ENCODE peak calls at places on chromosomes 7 and 10, in eight cellular contexts. One of them, this sample, is unnamed. For H3K36me3, the result is how much of the 10 kb centered on the place peaks cover.

GRCh38 chr10:103637855-103638561 is 144.5 kb downstream of the NEURL1 start:
- DNase-seq in breast epithelium: peak
- DNase-seq in lower lobe of right lung: no peak
- DNase-seq in GM23338: no peak
- DNase-seq in suprapubic skin: no peak
- DNase-seq in tibial nerve: peak
- DNase-seq in neural progenitor cell: peak
- DNase-seq in pancreas: peak
- DNase-seq in this sample: peak

GRCh38 chr7:30448461-30449189 is 30.0 kb downstream of the NOD1 start:
- DNase-seq in suprapubic skin: peak
- DNase-seq in lower lobe of right lung: no peak
- DNase-seq in neural progenitor cell: no peak
- DNase-seq in breast epithelium: no peak
- DNase-seq in pancreas: no peak
- DNase-seq in tibial nerve: no peak
- DNase-seq in GM23338: no peak
- DNase-seq in this sample: no peak

GRCh38 chr10:62763155-62763554 is 41.4 kb upstream of the ADO start:
- DNase-seq in breast epithelium: no peak
- DNase-seq in pancreas: no peak
- DNase-seq in lower lobe of right lung: no peak
- DNase-seq in GM23338: no peak
- DNase-seq in suprapubic skin: no peak
- DNase-seq in neural progenitor cell: no peak
- DNase-seq in tibial nerve: no peak
- DNase-seq in this sample: no peak

GRCh38 chr10:132929953-132930640 is 12.3 kb downstream of the CFAP46 start:
- DNase-seq in pancreas: no peak
- DNase-seq in suprapubic skin: no peak
- DNase-seq in breast epithelium: no peak
- DNase-seq in lower lobe of right lung: peak
- DNase-seq in tibial nerve: no peak
- DNase-seq in neural progenitor cell: no peak
- DNase-seq in GM23338: no peak
- DNase-seq in this sample: peak

GRCh38 chr10:74766501-74766900 is 59.9 kb upstream of the KAT6B start:
- DNase-seq in breast epithelium: no peak
- DNase-seq in suprapubic skin: no peak
- DNase-seq in neural progenitor cell: no peak
- DNase-seq in GM23338: no peak
- DNase-seq in lower lobe of right lung: no peak
- DNase-seq in tibial nerve: no peak
- DNase-seq in pancreas: no peak
- DNase-seq in this sample: no peak

GRCh38 chr7:151351967-151352366 is 10.4 kb downstream of the NUB1 start:
- DNase-seq in GM23338: no peak
- DNase-seq in lower lobe of right lung: no peak
- DNase-seq in neural progenitor cell: no peak
- DNase-seq in suprapubic skin: no peak
- DNase-seq in tibial nerve: no peak
- DNase-seq in breast epithelium: no peak
- DNase-seq in pancreas: no peak
- DNase-seq in this sample: no peak

GRCh38 chr10:68406111-68406814 is 814 bp downstream of the RUFY2 start:
- DNase-seq in pancreas: peak
- DNase-seq in GM23338: peak
- DNase-seq in neural progenitor cell: peak
- DNase-seq in lower lobe of right lung: peak
- DNase-seq in suprapubic skin: no peak
- DNase-seq in tibial nerve: peak
- DNase-seq in breast epithelium: no peak
- DNase-seq in this sample: peak

GRCh38 chr7:122487131-122487530 is 182.6 kb upstream of the FEZF1 start:
- DNase-seq in lower lobe of right lung: no peak
- DNase-seq in breast epithelium: no peak
- DNase-seq in pancreas: no peak
- DNase-seq in tibial nerve: no peak
- DNase-seq in suprapubic skin: no peak
- DNase-seq in neural progenitor cell: no peak
- DNase-seq in GM23338: no peak
- DNase-seq in this sample: no peak

GRCh38 chr7:108455833-108456677 is at the start of gene NRCAM:
- DNase-seq in lower lobe of right lung: peak
- DNase-seq in neural progenitor cell: peak
- DNase-seq in GM23338: peak
- DNase-seq in pancreas: peak
- DNase-seq in breast epithelium: no peak
- DNase-seq in tibial nerve: no peak
- DNase-seq in suprapubic skin: no peak
- DNase-seq in this sample: no peak

GRCh38 chr10:103514244-103514643 is 20.7 kb downstream of the NEURL1 start:
- DNase-seq in pancreas: no peak
- DNase-seq in breast epithelium: no peak
- DNase-seq in neural progenitor cell: no peak
- DNase-seq in lower lobe of right lung: no peak
- DNase-seq in GM23338: no peak
- DNase-seq in suprapubic skin: peak
- DNase-seq in tibial nerve: no peak
- DNase-seq in this sample: no peak

GRCh38 chr7:147298611-147299043 is 1182.0 kb downstream of the CNTNAP2 start:
- DNase-seq in tibial nerve: no peak
- DNase-seq in pancreas: no peak
- DNase-seq in breast epithelium: no peak
- DNase-seq in lower lobe of right lung: no peak
- DNase-seq in neural progenitor cell: no peak
- DNase-seq in GM23338: no peak
- DNase-seq in suprapubic skin: no peak
- DNase-seq in this sample: no peak

GRCh38 chr7:155090647-155091046 is 20.5 kb downstream of the HTR5A start:
- DNase-seq in breast epithelium: no peak
- DNase-seq in GM23338: no peak
- DNase-seq in suprapubic skin: no peak
- DNase-seq in tibial nerve: no peak
- DNase-seq in neural progenitor cell: no peak
- DNase-seq in pancreas: no peak
- DNase-seq in lower lobe of right lung: no peak
- DNase-seq in this sample: no peak

GRCh38 chr7:83947260-83947659 is 247.3 kb downstream of the SEMA3A start:
- DNase-seq in lower lobe of right lung: no peak
- DNase-seq in neural progenitor cell: peak
- DNase-seq in GM23338: peak
- DNase-seq in pancreas: no peak
- DNase-seq in tibial nerve: no peak
- DNase-seq in suprapubic skin: no peak
- DNase-seq in breast epithelium: no peak
- DNase-seq in this sample: no peak

GRCh38 chr10:44864637-44865288 is 46.4 kb upstream of the TMEM72 start:
- DNase-seq in breast epithelium: peak
- DNase-seq in GM23338: peak
- DNase-seq in neural progenitor cell: peak
- DNase-seq in lower lobe of right lung: peak
- DNase-seq in suprapubic skin: peak
- DNase-seq in tibial nerve: peak
- DNase-seq in pancreas: peak
- DNase-seq in this sample: peak

GRCh38 chr7:144854839-144855424 is 19.1 kb upstream of the TPK1 start:
- DNase-seq in pancreas: no peak
- DNase-seq in breast epithelium: no peak
- DNase-seq in suprapubic skin: no peak
- DNase-seq in neural progenitor cell: peak
- DNase-seq in lower lobe of right lung: no peak
- DNase-seq in tibial nerve: no peak
- DNase-seq in GM23338: peak
- DNase-seq in this sample: no peak

GRCh38 chr10:60979667-60980104 is 35.7 kb upstream of the RHOBTB1 start:
- DNase-seq in pancreas: no peak
- DNase-seq in tibial nerve: no peak
- DNase-seq in suprapubic skin: no peak
- DNase-seq in GM23338: no peak
- DNase-seq in lower lobe of right lung: no peak
- DNase-seq in breast epithelium: no peak
- DNase-seq in neural progenitor cell: no peak
- DNase-seq in this sample: no peak

GRCh38 chr7:141737118-141737835 is 881 bp upstream of the SSBP1 start:
- DNase-seq in suprapubic skin: no peak
- DNase-seq in pancreas: no peak
- DNase-seq in neural progenitor cell: no peak
- DNase-seq in lower lobe of right lung: peak
- DNase-seq in breast epithelium: peak
- DNase-seq in tibial nerve: no peak
- DNase-seq in GM23338: no peak
- DNase-seq in this sample: no peak

GRCh38 chr7:85392789-85393188 is 205.9 kb upstream of the SEMA3D start:
- DNase-seq in lower lobe of right lung: no peak
- DNase-seq in suprapubic skin: no peak
- DNase-seq in tibial nerve: no peak
- DNase-seq in GM23338: no peak
- DNase-seq in pancreas: no peak
- DNase-seq in breast epithelium: no peak
- DNase-seq in neural progenitor cell: no peak
- DNase-seq in this sample: no peak

GRCh38 chr7:149161241-149161848 is 14.1 kb downstream of the ZNF398 start:
- DNase-seq in breast epithelium: no peak
- DNase-seq in tibial nerve: no peak
- DNase-seq in suprapubic skin: no peak
- DNase-seq in lower lobe of right lung: no peak
- DNase-seq in pancreas: no peak
- DNase-seq in GM23338: no peak
- DNase-seq in neural progenitor cell: no peak
- DNase-seq in this sample: no peak

GRCh38 chr10:99522511-99523250 is 10.1 kb upstream of the NKX2-3 start:
- DNase-seq in tibial nerve: no peak
- DNase-seq in pancreas: no peak
- DNase-seq in lower lobe of right lung: no peak
- DNase-seq in GM23338: peak
- DNase-seq in neural progenitor cell: peak
- DNase-seq in suprapubic skin: no peak
- DNase-seq in breast epithelium: no peak
- DNase-seq in this sample: no peak
- H3K4me3 ChIP-seq in tibial nerve: no peak
- H3K4me3 ChIP-seq in pancreas: peak
- H3K4me3 ChIP-seq in lower lobe of right lung: no peak
- H3K4me3 ChIP-seq in GM23338: peak
- H3K4me3 ChIP-seq in neural progenitor cell: no peak
- H3K4me3 ChIP-seq in suprapubic skin: no peak
- H3K4me3 ChIP-seq in breast epithelium: peak
- H3K4me3 ChIP-seq in this sample: no peak

GRCh38 chr10:119319920-119320258 is 112.5 kb downstream of the GRK5 start:
- DNase-seq in GM23338: no peak
- DNase-seq in pancreas: no peak
- DNase-seq in breast epithelium: no peak
- DNase-seq in neural progenitor cell: no peak
- DNase-seq in lower lobe of right lung: no peak
- DNase-seq in suprapubic skin: no peak
- DNase-seq in tibial nerve: no peak
- DNase-seq in this sample: no peak
- H3K36me3 ChIP-seq in GM23338: under half
- H3K36me3 ChIP-seq in pancreas: under half
- H3K36me3 ChIP-seq in breast epithelium: under half
- H3K36me3 ChIP-seq in neural progenitor cell: under half
- H3K36me3 ChIP-seq in lower lobe of right lung: under half
- H3K36me3 ChIP-seq in suprapubic skin: under half
- H3K36me3 ChIP-seq in tibial nerve: under half
- H3K36me3 ChIP-seq in this sample: under half

GRCh38 chr7:22414424-22414823 is 57.5 kb upstream of the RAPGEF5 start:
- DNase-seq in pancreas: no peak
- DNase-seq in lower lobe of right lung: no peak
- DNase-seq in suprapubic skin: no peak
- DNase-seq in tibial nerve: no peak
- DNase-seq in breast epithelium: no peak
- DNase-seq in neural progenitor cell: no peak
- DNase-seq in GM23338: no peak
- DNase-seq in this sample: no peak

GRCh38 chr7:22417349-22417748 is 60.4 kb upstream of the RAPGEF5 start:
- DNase-seq in tibial nerve: no peak
- DNase-seq in pancreas: no peak
- DNase-seq in lower lobe of right lung: no peak
- DNase-seq in GM23338: no peak
- DNase-seq in neural progenitor cell: no peak
- DNase-seq in breast epithelium: no peak
- DNase-seq in suprapubic skin: no peak
- DNase-seq in this sample: no peak

GRCh38 chr7:22411977-22412693 is 55.2 kb upstream of the RAPGEF5 start:
- DNase-seq in pancreas: no peak
- DNase-seq in suprapubic skin: no peak
- DNase-seq in neural progenitor cell: no peak
- DNase-seq in tibial nerve: no peak
- DNase-seq in breast epithelium: no peak
- DNase-seq in lower lobe of right lung: no peak
- DNase-seq in GM23338: peak
- DNase-seq in this sample: no peak

GRCh38 chr7:22417841-22418240 is 60.9 kb upstream of the RAPGEF5 start:
- DNase-seq in pancreas: no peak
- DNase-seq in lower lobe of right lung: no peak
- DNase-seq in tibial nerve: no peak
- DNase-seq in suprapubic skin: no peak
- DNase-seq in neural progenitor cell: no peak
- DNase-seq in GM23338: no peak
- DNase-seq in breast epithelium: no peak
- DNase-seq in this sample: no peak

DNA sequence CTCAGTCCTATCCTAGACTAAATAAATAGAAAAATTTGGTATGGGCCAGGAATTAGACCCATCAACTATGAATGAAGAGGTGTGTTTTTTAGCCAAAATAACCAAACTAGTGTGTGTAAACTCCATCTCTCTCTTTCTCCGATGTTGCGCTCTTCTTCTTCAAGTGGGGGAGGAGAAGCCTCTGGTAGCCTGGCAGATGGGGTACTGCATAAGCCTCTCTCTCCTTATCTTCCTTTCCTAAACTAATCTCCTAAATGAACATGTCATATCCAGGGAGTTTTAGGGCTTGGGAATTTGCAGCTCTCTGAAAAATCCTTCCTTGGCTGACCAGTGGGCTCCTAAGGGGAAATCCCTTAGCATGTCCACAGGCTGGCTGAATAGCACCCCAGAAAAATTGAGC is 56.3 kb upstream of the RAPGEF5 start:
- DNase-seq in pancreas: no peak
- DNase-seq in tibial nerve: no peak
- DNase-seq in suprapubic skin: no peak
- DNase-seq in neural progenitor cell: no peak
- DNase-seq in lower lobe of right lung: no peak
- DNase-seq in breast epithelium: no peak
- DNase-seq in GM23338: no peak
- DNase-seq in this sample: no peak
- H3K4me3 ChIP-seq in pancreas: no peak
- H3K4me3 ChIP-seq in tibial nerve: no peak
- H3K4me3 ChIP-seq in suprapubic skin: no peak
- H3K4me3 ChIP-seq in neural progenitor cell: no peak
- H3K4me3 ChIP-seq in lower lobe of right lung: no peak
- H3K4me3 ChIP-seq in breast epithelium: no peak
- H3K4me3 ChIP-seq in GM23338: no peak
- H3K4me3 ChIP-seq in this sample: no peak

DNA sequence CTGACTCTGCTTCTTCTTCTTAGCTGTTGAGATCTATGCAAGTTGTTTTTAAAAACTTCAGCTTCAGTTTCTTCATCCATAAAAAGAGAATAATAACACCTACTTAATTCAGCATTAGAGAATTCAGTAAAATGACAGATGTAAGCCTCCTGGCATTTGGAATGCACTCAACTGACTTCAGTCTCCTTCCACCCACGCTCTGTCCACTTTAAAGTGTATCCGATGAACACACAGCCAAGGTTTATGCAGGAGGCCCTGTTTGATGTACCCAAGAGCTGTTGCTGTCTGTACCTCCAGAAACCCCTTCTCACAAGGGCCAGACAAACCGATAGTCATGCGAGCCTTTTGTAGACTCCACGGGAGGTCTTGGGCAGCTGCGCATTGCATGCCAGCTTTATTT is 27.1 kb upstream of the SLC35B4 start:
- DNase-seq in pancreas: no peak
- DNase-seq in tibial nerve: no peak
- DNase-seq in breast epithelium: no peak
- DNase-seq in GM23338: no peak
- DNase-seq in neural progenitor cell: no peak
- DNase-seq in suprapubic skin: no peak
- DNase-seq in lower lobe of right lung: no peak
- DNase-seq in this sample: no peak
- H3K36me3 ChIP-seq in pancreas: under half
- H3K36me3 ChIP-seq in tibial nerve: under half
- H3K36me3 ChIP-seq in breast epithelium: under half
- H3K36me3 ChIP-seq in GM23338: under half
- H3K36me3 ChIP-seq in neural progenitor cell: under half
- H3K36me3 ChIP-seq in suprapubic skin: under half
- H3K36me3 ChIP-seq in lower lobe of right lung: under half
- H3K36me3 ChIP-seq in this sample: under half

This sample was measured in tibial artery.